ENCODE peak calls at places on chromosomes 2 and 18, in nine cellular contexts. W is A549, E is HCT116, G is pancreas, J is HL-60, I is left lung, C is mammary epithelial cell, F is dorsolateral prefrontal cortex, D is GM23338. P is an unnamed sample.

GRCh38 chr2:209900638-209901037 is 101.8 kb upstream of the RPE start:
- DNase-seq in W (no peak), E (no peak), G (no peak), J (no peak), I (no peak), C (no peak), F (no peak), D (no peak), P (no peak)

GRCh38 chr2:37588316-37588777 is 83.1 kb downstream of the CDC42EP3 start:
- DNase-seq in W (no peak), E (peak; percentile 79), G (no peak), J (no peak), I (no peak), C (peak; percentile 79), F (no peak), D (no peak), P (peak; percentile 81)

GRCh38 chr2:120594856-120595685 is 140.6 kb upstream of the GLI2 start:
- DNase-seq in W (peak; percentile 10), E (peak; percentile 33), G (no peak), J (peak; percentile 39), I (peak; percentile 68), C (peak; percentile 54), F (no peak), D (peak; percentile 58), P (peak; percentile 81)

GRCh38 chr2:2101924-2102323 is 229.2 kb downstream of the MYT1L start:
- DNase-seq in W (peak; percentile 25), E (no peak), G (no peak), J (no peak), I (no peak), C (no peak), F (no peak), D (peak; percentile 64), P (no peak)

GRCh38 chr2:179338681-179339080 is 74.0 kb upstream of the SESTD1 start:
- DNase-seq in W (no peak), E (no peak), G (no peak), J (peak; percentile 22), I (no peak), C (peak; percentile 27), F (no peak), D (no peak), P (no peak)

GRCh38 chr2:230134496-230135073 is 65.9 kb upstream of the SLC16A14 start:
- DNase-seq in W (no peak), E (no peak), G (no peak), J (peak; percentile 26), I (no peak), C (peak; percentile 54), F (no peak), D (no peak), P (no peak)

GRCh38 chr2:3456125-3456524 is 63.2 kb downstream of the ADI1 start:
- DNase-seq in W (no peak), E (no peak), G (no peak), J (no peak), I (no peak), C (no peak), F (no peak), D (no peak), P (no peak)

GRCh38 chr2:238369516-238370481 is 49.5 kb downstream of the TRAF3IP1 start:
- DNase-seq in W (no peak), E (no peak), G (no peak), J (no peak), I (no peak), C (no peak), F (no peak), D (no peak), P (peak; percentile 36)

GRCh38 chr2:46471-47345 is at the start of gene FAM110C:
- DNase-seq in W (peak; percentile 16), E (no peak), G (peak; percentile 95), J (no peak), I (peak; percentile 89), C (peak; percentile 82), F (peak; percentile 65), D (peak; percentile 84), P (peak; percentile 46)

GRCh38 chr2:50401772-50402653 is 629.9 kb downstream of the NRXN1 start:
- DNase-seq in W (peak; percentile 8), E (peak; percentile 56), G (no peak), J (peak; percentile 36), I (no peak), C (peak; percentile 32), F (no peak), D (peak; percentile 87), P (peak; percentile 84)

GRCh38 chr2:140942284-140942683 is 1188.5 kb downstream of the LRP1B start:
- DNase-seq in W (no peak), E (no peak), G (no peak), J (no peak), I (no peak), C (no peak), F (no peak), D (no peak), P (no peak)

GRCh38 chr18:6728318-6728717 is 1.2 kb upstream of the ARHGAP28 start:
- DNase-seq in W (no peak), E (no peak), G (no peak), J (no peak), I (no peak), C (no peak), F (no peak), D (no peak), P (no peak)

GRCh38 chr2:225996477-225996858 is 597.0 kb downstream of the NYAP2 start:
- DNase-seq in W (no peak), E (no peak), G (no peak), J (no peak), I (no peak), C (no peak), F (no peak), D (no peak), P (no peak)

GRCh38 chr2:2226326-2226725 is 104.7 kb downstream of the MYT1L start:
- DNase-seq in W (no peak), E (no peak), G (no peak), J (no peak), I (no peak), C (no peak), F (no peak), D (no peak), P (no peak)

GRCh38 chr18:67600781-67601180 is 84.3 kb upstream of the DSEL start:
- DNase-seq in W (no peak), E (no peak), G (no peak), J (no peak), I (no peak), C (no peak), F (no peak), D (no peak), P (no peak)

GRCh38 chr2:189641047-189641446 is 20.2 kb upstream of the ASNSD1 start:
- DNase-seq in W (no peak), E (no peak), G (no peak), J (no peak), I (no peak), C (no peak), F (no peak), D (peak; percentile 21), P (no peak)

DNA sequence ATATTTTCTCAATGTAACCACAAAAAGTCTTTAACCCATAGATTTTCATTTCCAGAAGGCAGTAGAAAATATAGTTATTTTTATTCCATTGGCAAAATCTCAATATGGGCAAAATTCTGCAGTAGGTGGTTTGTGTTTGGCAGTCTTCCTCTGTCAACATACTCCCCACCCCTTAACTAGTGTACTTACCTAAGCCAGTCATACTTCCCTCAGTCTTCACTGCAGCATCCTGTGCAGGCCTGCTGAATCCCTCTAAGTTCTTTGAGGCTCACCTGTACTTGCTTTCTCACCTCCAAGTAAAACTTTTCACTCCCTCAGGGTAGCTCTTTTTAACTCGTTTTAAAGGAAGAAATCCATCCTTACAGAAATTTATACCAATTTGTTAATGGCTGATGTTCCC is 6.8 kb downstream of the CARF start:
- DNase-seq in W (no peak), E (no peak), G (no peak), J (no peak), I (no peak), C (no peak), F (no peak), D (no peak), P (no peak)
- TF ChIP-seq CTCF in W (no peak), E (no peak), G (no peak), J (no peak), I (no peak), C (no peak), F (no peak), D (no peak), P (no peak)

DNA sequence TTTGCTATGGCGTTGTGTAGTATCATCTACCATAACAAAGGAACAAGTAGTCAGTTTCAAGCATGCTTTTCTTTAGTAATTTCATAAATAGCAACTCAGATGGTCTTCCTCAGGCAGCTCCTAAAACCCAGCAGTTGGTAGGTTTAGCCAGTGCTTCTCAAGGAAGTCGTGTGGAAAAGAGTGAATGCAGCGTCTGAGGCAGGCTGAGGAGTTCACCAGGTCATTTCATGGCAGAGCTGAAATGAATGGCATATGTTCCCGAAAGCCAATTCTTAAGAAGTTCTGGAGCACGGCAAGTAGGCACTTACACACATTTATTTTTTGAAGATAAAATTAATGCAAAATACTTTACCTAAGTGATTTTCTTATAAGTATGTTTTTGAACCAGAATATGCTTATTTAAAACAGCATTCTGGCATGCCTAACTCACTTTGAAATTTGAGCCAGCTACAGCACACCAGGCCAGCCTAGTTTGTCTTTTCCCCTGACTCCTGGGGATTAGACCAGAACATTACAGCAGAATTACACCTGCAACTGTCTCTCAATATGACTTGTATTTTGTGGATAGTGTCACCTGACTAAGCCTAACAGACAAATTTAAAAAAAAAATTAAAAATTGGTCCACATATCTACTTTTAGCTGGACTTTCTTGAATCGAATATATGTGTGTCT is 62.2 kb downstream of the OSBPL6 start:
- DNase-seq in W (no peak), E (no peak), G (no peak), J (no peak), I (no peak), C (no peak), F (no peak), D (peak; percentile 35), P (no peak)
- H3K4me3 ChIP-seq in W (no peak overlapping the region), E (no peak overlapping the region), G (no peak overlapping the region), J (no peak overlapping the region), I (no peak overlapping the region), C (no peak overlapping the region), F (no peak overlapping the region), D (no peak overlapping the region), P (no peak overlapping the region)

GRCh38 chr2:163008642-163009041 is 170.1 kb upstream of the KCNH7 start:
- DNase-seq in W (no peak), E (no peak), G (no peak), J (no peak), I (no peak), C (no peak), F (no peak), D (no peak), P (no peak)
- H3K27ac ChIP-seq in W (no peak overlapping the region), E (no peak overlapping the region), G (no peak overlapping the region), J (no peak overlapping the region), I (no peak overlapping the region), C (no peak overlapping the region), F (no peak overlapping the region), D (no peak overlapping the region), P (no peak overlapping the region)

DNA sequence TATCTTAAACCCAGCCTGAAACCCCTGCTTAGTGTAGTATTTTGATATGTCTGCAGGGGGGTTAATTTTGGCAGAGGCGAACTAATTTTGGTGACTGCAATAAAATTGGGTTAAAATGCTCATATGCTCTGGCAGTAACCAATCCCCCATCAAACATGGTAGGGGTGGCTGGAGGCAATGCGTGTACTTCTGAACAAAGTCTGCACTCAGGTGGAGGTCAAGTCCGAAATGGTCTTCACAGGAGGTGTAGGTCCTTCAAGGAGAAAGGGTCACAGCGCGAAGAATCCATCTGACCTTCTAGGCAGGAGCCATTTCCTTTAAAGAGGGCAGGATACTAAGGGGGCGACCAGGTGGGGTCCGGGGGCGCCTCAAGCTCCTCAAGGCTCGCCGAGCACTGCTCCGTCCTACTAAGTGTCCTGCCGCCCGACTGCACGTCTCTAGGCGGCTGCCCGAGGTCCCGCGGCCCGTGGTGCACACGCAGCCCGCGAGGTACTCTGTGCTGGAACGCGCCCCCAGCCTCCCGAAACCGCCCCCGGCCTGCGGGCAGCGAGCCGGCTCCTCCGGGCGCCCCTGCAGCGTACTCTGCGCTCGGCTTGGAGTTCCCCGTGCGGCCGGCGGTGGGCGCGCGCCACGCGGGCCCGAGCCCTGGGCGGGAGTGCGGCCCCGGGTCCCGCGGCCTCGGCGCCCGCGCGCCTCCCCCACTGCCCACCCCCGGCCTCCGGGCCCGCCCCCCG is 1.7 kb upstream of the LDLRAD4 start:
- DNase-seq in W (no peak), E (no peak), G (peak; percentile 64), J (no peak), I (peak; percentile 80), C (no peak), F (no peak), D (peak; percentile 61), P (peak; percentile 60)
- TF ChIP-seq CTCF in W (peak; percentile 28), E (no peak), G (peak; percentile 9), J (no peak), I (peak; percentile 9), C (no peak), F (no peak), D (no peak), P (peak; percentile 56)

P was measured in WERI-Rb-1.